ENCODE peak calls at places on chromosomes 12 and 14, in ten cellular contexts. S is PC-3, A is activated T-cell treated with anti-CD3 and anti-CD28 coated beads for 1 hour, D is sciatic nerve, H is AG08396, X is NCI-H2081, W is amniotic stem cell, B is mesenchymal stem cell, Z is NCI-H2029 treated with DMSO at 0.1 percent for 48 hours, G is germinal center. Y is an unnamed sample.

GRCh38 chr14:102795060-102795925 is 18.0 kb downstream of the TRAF3 start:
- DNase-seq in S (peak), A (no peak), D (no peak), H (peak), X (peak), W (peak), B (peak), Z (peak), G (peak), Y (peak)

GRCh38 chr12:62192486-62193250 is 67.5 kb upstream of the USP15 start:
- DNase-seq in S (peak), A (peak), D (no peak), H (peak), X (peak), W (peak), B (peak), Z (peak), G (peak), Y (peak)

GRCh38 chr12:68342966-68343365 is 10.8 kb upstream of the MDM1 start:
- DNase-seq in S (no peak), A (no peak), D (no peak), H (no peak), X (peak), W (no peak), B (no peak), Z (peak), G (no peak), Y (peak)

GRCh38 chr14:94328196-94328595 is 5.1 kb upstream of the SERPINA6 start:
- DNase-seq in S (no peak), A (no peak), D (no peak), H (no peak), X (no peak), W (no peak), B (no peak), Z (no peak), G (no peak), Y (no peak)

GRCh38 chr12:15336772-15337553 is 14.7 kb downstream of the PTPRO start:
- DNase-seq in S (peak), A (no peak), D (no peak), H (peak), X (no peak), W (no peak), B (peak), Z (no peak), G (no peak), Y (no peak)

GRCh38 chr14:94180655-94181271 is 6.6 kb downstream of the PPP4R4 start:
- DNase-seq in S (peak), A (no peak), D (no peak), H (no peak), X (peak), W (peak), B (peak), Z (no peak), G (peak), Y (no peak)

GRCh38 chr12:108980831-108981618 is 39.8 kb downstream of the SVOP start:
- DNase-seq in S (no peak), A (no peak), D (no peak), H (peak), X (no peak), W (no peak), B (no peak), Z (no peak), G (no peak), Y (no peak)

GRCh38 chr14:52780893-52781292 is 10.5 kb downstream of the GNPNAT1 start:
- DNase-seq in S (no peak), A (no peak), D (no peak), H (no peak), X (no peak), W (no peak), B (no peak), Z (no peak), G (no peak), Y (no peak)

GRCh38 chr12:26434299-26434915 is 239.0 kb downstream of the SSPN start:
- DNase-seq in S (peak), A (no peak), D (no peak), H (peak), X (peak), W (peak), B (peak), Z (peak), G (peak), Y (peak)

GRCh38 chr12:77842430-77842829 is 11.7 kb downstream of the NAV3 start:
- DNase-seq in S (peak), A (no peak), D (no peak), H (no peak), X (no peak), W (no peak), B (no peak), Z (no peak), G (no peak), Y (no peak)

GRCh38 chr14:69527635-69528034 is 43.1 kb downstream of the PLEKHD1 start:
- DNase-seq in S (no peak), A (no peak), D (no peak), H (no peak), X (no peak), W (no peak), B (no peak), Z (no peak), G (no peak), Y (no peak)

GRCh38 chr14:93137864-93138263 is 22.1 kb upstream of the ITPK1 start:
- DNase-seq in S (peak), A (no peak), D (peak), H (peak), X (peak), W (no peak), B (no peak), Z (peak), G (no peak), Y (peak)

GRCh38 chr12:122855985-122856831 is 21.0 kb downstream of the HIP1R start:
- DNase-seq in S (no peak), A (no peak), D (no peak), H (no peak), X (no peak), W (no peak), B (no peak), Z (no peak), G (no peak), Y (peak)

GRCh38 chr14:80456200-80456599 is 244.9 kb upstream of the DIO2 start:
- DNase-seq in S (peak), A (no peak), D (no peak), H (peak), X (no peak), W (no peak), B (peak), Z (no peak), G (no peak), Y (no peak)

GRCh38 chr14:60656755-60657608 is 7.7 kb upstream of the SIX1 start:
- DNase-seq in S (peak), A (no peak), D (peak), H (peak), X (peak), W (no peak), B (peak), Z (peak), G (peak), Y (peak)

GRCh38 chr12:27571463-27571862 is 47.5 kb downstream of the PPFIBP1 start:
- DNase-seq in S (peak), A (no peak), D (no peak), H (peak), X (no peak), W (peak), B (peak), Z (no peak), G (no peak), Y (no peak)

GRCh38 chr12:12506541-12506940 is 56.1 kb downstream of the DUSP16 start:
- DNase-seq in S (no peak), A (no peak), D (no peak), H (peak), X (no peak), W (no peak), B (peak), Z (no peak), G (no peak), Y (no peak)

GRCh38 chr12:78928200-78929074 is 63.9 kb downstream of the SYT1 start:
- DNase-seq in S (peak), A (no peak), D (no peak), H (peak), X (no peak), W (no peak), B (peak), Z (no peak), G (no peak), Y (no peak)

GRCh38 chr14:71472281-71472960 is 459.8 kb upstream of the RGS6 start:
- DNase-seq in S (no peak), A (no peak), D (no peak), H (no peak), X (no peak), W (no peak), B (no peak), Z (no peak), G (no peak), Y (no peak)

GRCh38 chr14:75156901-75157300 is 19.5 kb downstream of the TMED10 start:
- DNase-seq in S (peak), A (no peak), D (no peak), H (no peak), X (no peak), W (no peak), B (no peak), Z (no peak), G (no peak), Y (no peak)

GRCh38 chr14:33839193-33840076 is 111.4 kb downstream of the EGLN3 start:
- DNase-seq in S (peak), A (peak), D (peak), H (peak), X (peak), W (peak), B (peak), Z (peak), G (peak), Y (peak)

GRCh38 chr14:55245657-55246268 is 25.5 kb upstream of the FBXO34 start:
- DNase-seq in S (peak), A (no peak), D (no peak), H (peak), X (peak), W (no peak), B (peak), Z (no peak), G (peak), Y (no peak)

GRCh38 chr14:87628129-87628528 is 364.9 kb downstream of the GALC start:
- DNase-seq in S (no peak), A (no peak), D (no peak), H (peak), X (peak), W (no peak), B (peak), Z (no peak), G (no peak), Y (no peak)

GRCh38 chr12:68508536-68509050 is 102.1 kb upstream of the RAP1B start:
- DNase-seq in S (no peak), A (no peak), D (no peak), H (no peak), X (no peak), W (no peak), B (no peak), Z (no peak), G (no peak), Y (no peak)

GRCh38 chr14:60381909-60382308 is 104.0 kb downstream of the C14orf39 start:
- DNase-seq in S (no peak), A (no peak), D (no peak), H (no peak), X (no peak), W (no peak), B (no peak), Z (peak), G (no peak), Y (no peak)

GRCh38 chr14:100708349-100709217 is 18.1 kb upstream of the DLK1 start:
- DNase-seq in S (peak), A (no peak), D (peak), H (no peak), X (no peak), W (no peak), B (peak), Z (no peak), G (no peak), Y (peak)

GRCh38 chr12:89418228-89418910 is 66.1 kb upstream of the DUSP6 start:
- DNase-seq in S (no peak), A (no peak), D (no peak), H (no peak), X (no peak), W (no peak), B (no peak), Z (no peak), G (no peak), Y (no peak)

GRCh38 chr12:30725739-30726138 is 29.0 kb downstream of the CAPRIN2 start:
- DNase-seq in S (peak), A (no peak), D (no peak), H (peak), X (no peak), W (peak), B (peak), Z (no peak), G (no peak), Y (no peak)

GRCh38 chr14:73526036-73526984 is 10.6 kb upstream of the ACOT1 start:
- DNase-seq in S (peak), A (no peak), D (no peak), H (no peak), X (peak), W (no peak), B (no peak), Z (peak), G (no peak), Y (no peak)

GRCh38 chr14:55625481-55625880 is 45.5 kb downstream of the KTN1 start:
- DNase-seq in S (no peak), A (no peak), D (no peak), H (no peak), X (no peak), W (no peak), B (no peak), Z (no peak), G (no peak), Y (no peak)

GRCh38 chr12:122182887-122183587 is at the start of gene LRRC43:
- DNase-seq in S (no peak), A (peak), D (no peak), H (peak), X (peak), W (no peak), B (peak), Z (peak), G (peak), Y (peak)

GRCh38 chr12:57765003-57765697 is 1.7 kb downstream of the CYP27B1 start:
- DNase-seq in S (peak), A (peak), D (no peak), H (peak), X (peak), W (no peak), B (peak), Z (no peak), G (peak), Y (no peak)

GRCh38 chr14:57871487-57872080 is 5.7 kb upstream of the SLC35F4 start:
- DNase-seq in S (peak), A (no peak), D (no peak), H (peak), X (peak), W (peak), B (peak), Z (no peak), G (peak), Y (no peak)

GRCh38 chr12:46985816-46986215 is 93.6 kb upstream of the PCED1B start:
- DNase-seq in S (no peak), A (no peak), D (no peak), H (no peak), X (no peak), W (no peak), B (no peak), Z (peak), G (no peak), Y (no peak)

GRCh38 chr12:96136720-96137378 is 57.3 kb upstream of the ELK3 start:
- DNase-seq in S (peak), A (no peak), D (no peak), H (no peak), X (no peak), W (no peak), B (peak), Z (no peak), G (no peak), Y (no peak)

GRCh38 chr12:103930787-103931536 is 752 bp downstream of the HSP90B1 start:
- DNase-seq in S (peak), A (peak), D (peak), H (peak), X (peak), W (no peak), B (no peak), Z (no peak), G (peak), Y (no peak)

GRCh38 chr12:71599213-71599612 is 64.4 kb downstream of the ZFC3H1 start:
- DNase-seq in S (no peak), A (no peak), D (no peak), H (no peak), X (no peak), W (no peak), B (no peak), Z (no peak), G (no peak), Y (no peak)

GRCh38 chr12:52980096-52980694 is 26.1 kb upstream of the EIF4B start:
- DNase-seq in S (no peak), A (no peak), D (no peak), H (no peak), X (no peak), W (no peak), B (no peak), Z (no peak), G (no peak), Y (no peak)